ENCODE peak calls at places on chromosomes 2 and 18, in six cellular contexts. F, E, Y, Q, Z and W are unnamed samples.
A peak's percentile ranks its signal among the peaks of the same experiment; 100 is the strongest.

GRCh38 chr2:106282816-106283215 is 88.7 kb upstream of the UXS1 start:
- DNase-seq in E (no peak), Q (no peak), F (peak; percentile 27), Z (no peak), Y (no peak), W (no peak)

GRCh38 chr2:173264152-173264551 is 90.5 kb upstream of the CDCA7 start:
- DNase-seq in Y (no peak), F (no peak), Z (no peak), Q (no peak), E (no peak), W (no peak)

GRCh38 chr2:143875295-143876199 is 644.4 kb downstream of the ZEB2 start:
- DNase-seq in Z (no peak), Y (no peak), Q (no peak), F (no peak), E (peak; percentile 4), W (no peak)

GRCh38 chr2:6919912-6920905 is 3.0 kb downstream of the RNF144A start:
- DNase-seq in Z (no peak), E (no peak), Q (no peak), F (no peak), Y (no peak), W (peak; percentile 30)

GRCh38 chr2:161651547-161651946 is 27.3 kb downstream of the SLC4A10 start:
- DNase-seq in E (no peak), Z (no peak), Q (no peak), F (no peak), Y (no peak), W (no peak)

GRCh38 chr2:215969131-215969841 is 44.1 kb downstream of the MREG start:
- DNase-seq in Q (no peak), Y (no peak), Z (no peak), F (no peak), E (no peak), W (no peak)

GRCh38 chr2:32805104-32806095 is 141.4 kb upstream of the LTBP1 start:
- DNase-seq in E (no peak), Y (peak; percentile 84), F (peak; percentile 88), Z (no peak), Q (peak; percentile 59), W (no peak)

GRCh38 chr2:9184319-9184807 is 22.2 kb upstream of the ASAP2 start:
- DNase-seq in Z (no peak), Q (no peak), Y (no peak), E (no peak), F (no peak), W (no peak)

GRCh38 chr18:59232309-59233016 is 12.5 kb downstream of the GRP start:
- DNase-seq in Y (no peak), Z (no peak), F (no peak), E (no peak), Q (no peak), W (no peak)
- TF ChIP-seq CTCF in Y (no peak), Z (no peak), F (no peak), E (no peak), Q (no peak), W (no peak)

GRCh38 chr2:47564129-47564528 is 161.2 kb downstream of the MSH2 start:
- DNase-seq in Q (no peak), E (no peak), Z (no peak), Y (no peak), F (no peak), W (no peak)

GRCh38 chr2:47572136-47572535 is 169.2 kb downstream of the MSH2 start:
- DNase-seq in E (no peak), Q (no peak), F (no peak), Y (no peak), Z (no peak), W (no peak)

GRCh38 chr2:47569658-47570398 is 166.9 kb downstream of the MSH2 start:
- DNase-seq in F (no peak), Z (no peak), Q (peak; percentile 33), Y (no peak), E (no peak), W (no peak)

GRCh38 chr2:47566207-47566858 is 163.4 kb downstream of the MSH2 start:
- DNase-seq in Z (no peak), Y (no peak), F (no peak), E (no peak), Q (no peak), W (no peak)

GRCh38 chr2:47568164-47568861 is 165.4 kb downstream of the MSH2 start:
- DNase-seq in E (no peak), Z (no peak), F (no peak), Q (no peak), Y (no peak), W (no peak)
- H3K4me3 ChIP-seq in E (no peak overlapping the region), Z (no peak overlapping the region), F (no peak overlapping the region), Q (no peak overlapping the region), Y (no peak overlapping the region), W (no peak overlapping the region)

GRCh38 chr2:69797235-69797634 is 32.2 kb upstream of the GMCL1 start:
- DNase-seq in Q (no peak), Y (no peak), Z (no peak), E (no peak), F (no peak), W (no peak)
- TF ChIP-seq MYC in Q (no peak), Y (no peak), Z (no peak), E (no peak), F (no peak), W (no peak)

GRCh38 chr2:178632729-178633128 is 152.5 kb downstream of the PLEKHA3 start:
- DNase-seq in Y (no peak), F (no peak), Q (no peak), E (no peak), Z (no peak), W (no peak)
- TF ChIP-seq CTCF in Y (no peak), F (no peak), Q (no peak), E (no peak), Z (no peak), W (no peak)

DNA sequence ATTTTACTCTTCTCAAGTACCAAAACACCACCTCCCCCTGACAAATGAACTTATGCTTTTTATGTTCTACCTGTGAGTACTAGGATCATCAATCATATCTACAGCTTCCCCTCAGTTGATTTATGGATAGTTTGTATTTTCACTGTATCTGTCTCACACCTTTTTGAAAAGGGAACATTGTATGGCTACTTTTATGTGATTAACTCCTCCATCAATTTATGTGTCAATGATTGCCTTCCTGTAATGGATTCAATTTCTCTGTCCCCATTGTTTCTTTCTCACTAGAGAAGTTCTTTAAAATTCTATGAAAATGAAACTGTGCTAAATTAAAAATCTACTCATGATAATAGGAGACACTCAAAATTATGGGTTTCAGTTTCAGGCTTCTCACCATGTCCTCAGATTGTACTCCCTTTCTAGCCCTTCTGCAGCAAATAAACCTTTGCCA is 935.0 kb downstream of the TRIB2 start:
- DNase-seq in Q (no peak), Y (no peak), F (no peak), E (peak; percentile 49), Z (no peak), W (no peak)
- H3K4me3 ChIP-seq in Q (no peak overlapping the region), Y (no peak overlapping the region), F (no peak overlapping the region), E (no peak overlapping the region), Z (no peak overlapping the region), W (no peak overlapping the region)

GRCh38 chr2:42856106-42856860 is 63.9 kb upstream of the HAAO start:
- DNase-seq in Q (no peak), Y (no peak), Z (no peak), F (no peak), E (no peak), W (no peak)

GRCh38 chr2:42855221-42855970 is 63.0 kb upstream of the HAAO start:
- DNase-seq in F (no peak), Z (no peak), Y (no peak), E (no peak), Q (no peak), W (no peak)

GRCh38 chr2:42859006-42859552 is 66.7 kb upstream of the HAAO start:
- DNase-seq in F (peak; percentile 81), Y (peak; percentile 90), E (peak; percentile 52), Q (peak; percentile 76), Z (peak; percentile 81), W (peak; percentile 88)

GRCh38 chr2:42858140-42859005 is 66.0 kb upstream of the HAAO start:
- DNase-seq in Q (no peak), Z (no peak), F (no peak), Y (no peak), E (no peak), W (no peak)

GRCh38 chr2:42856891-42857632 is 64.7 kb upstream of the HAAO start:
- DNase-seq in F (no peak), Q (no peak), Y (no peak), E (no peak), Z (no peak), W (no peak)
- TF ChIP-seq MYC in F (no peak), Q (no peak), Y (no peak), E (no peak), Z (no peak), W (no peak)